ENCODE peak calls at places on chromosomes 3 and 15, in five cellular contexts. H is fibroblast of lung, J is IMR-90, U is adipocyte, A is neuronal stem cell. B is an unnamed sample. For H3K9me3, the result is how much of the 10 kb centered on the place peaks cover.

GRCh38 chr3:34882764-34883163 is 756.6 kb upstream of the ARPP21 start:
- DNase-seq in H (no peak), J (no peak), U (peak), A (no peak), B (no peak)

GRCh38 chr3:196994056-196994455 is 25.4 kb upstream of the PIGZ start:
- DNase-seq in H (no peak), J (no peak), U (no peak), A (no peak), B (no peak)

GRCh38 chr15:32643907-32644445 is 2.5 kb downstream of the SCG5 start:
- DNase-seq in H (no peak), J (peak), U (no peak), A (no peak), B (no peak)

GRCh38 chr3:61333562-61333961 is 82.3 kb upstream of the FHIT start:
- DNase-seq in H (peak), J (no peak), U (no peak), A (no peak), B (no peak)

GRCh38 chr3:175956964-175957363 is 1097.8 kb downstream of the NAALADL2 start:
- DNase-seq in H (peak), J (peak), U (peak), A (no peak), B (peak)

GRCh38 chr3:126542340-126543241 is 16.1 kb downstream of the C3orf22 start:
- DNase-seq in H (no peak), J (no peak), U (no peak), A (no peak), B (no peak)

GRCh38 chr3:100710355-100711198 is 1.3 kb downstream of the TFG start:
- DNase-seq in H (peak), J (peak), U (peak), A (peak), B (no peak)

GRCh38 chr3:78645628-78646310 is 1122.0 kb downstream of the ROBO1 start:
- DNase-seq in H (peak), J (peak), U (peak), A (peak), B (peak)

GRCh38 chr15:78085928-78086327 is 6.4 kb upstream of the SH2D7 start:
- DNase-seq in H (peak), J (peak), U (peak), A (no peak), B (no peak)

GRCh38 chr3:8773941-8774542 is 4.6 kb upstream of the OXTR start:
- DNase-seq in H (no peak), J (no peak), U (no peak), A (no peak), B (no peak)

GRCh38 chr3:12155833-12156232 is 2.9 kb downstream of the TIMP4 start:
- DNase-seq in H (peak), J (peak), U (peak), A (no peak), B (no peak)

GRCh38 chr3:172343979-172344378 is 104.3 kb downstream of the GHSR start:
- DNase-seq in H (no peak), J (no peak), U (no peak), A (no peak), B (no peak)

GRCh38 chr3:18423401-18424212 is 1.5 kb downstream of the SATB1 start:
- DNase-seq in H (peak), J (peak), U (peak), A (no peak), B (no peak)

GRCh38 chr15:43776101-43776717 is 557 bp downstream of the ELL3 start:
- DNase-seq in H (no peak), J (no peak), U (no peak), A (peak), B (no peak)

GRCh38 chr3:16695710-16696109 is 90.5 kb upstream of the DAZL start:
- DNase-seq in H (no peak), J (no peak), U (no peak), A (no peak), B (no peak)

GRCh38 chr3:111989061-111989678 is 9.6 kb upstream of the TAGLN3 start:
- DNase-seq in H (peak), J (peak), U (peak), A (no peak), B (no peak)

GRCh38 chr3:56724580-56725142 is 41.6 kb upstream of the TASOR start:
- DNase-seq in H (peak), J (no peak), U (no peak), A (no peak), B (no peak)

GRCh38 chr15:68829068-68829467 is 8.4 kb upstream of the ANP32A start:
- DNase-seq in H (no peak), J (no peak), U (no peak), A (no peak), B (no peak)

GRCh38 chr3:149352556-149352955 is 19.1 kb upstream of the TM4SF18 start:
- DNase-seq in H (peak), J (peak), U (peak), A (peak), B (peak)

GRCh38 chr3:140053011-140053702 is 118.2 kb downstream of the CLSTN2 start:
- DNase-seq in H (no peak), J (no peak), U (no peak), A (no peak), B (no peak)

GRCh38 chr3:19937459-19938362 is 3.7 kb upstream of the EFHB start:
- DNase-seq in H (peak), J (peak), U (no peak), A (no peak), B (no peak)

GRCh38 chr3:126476976-126477330 is 1.3 kb upstream of the ZXDC start:
- DNase-seq in H (no peak), J (no peak), U (no peak), A (no peak), B (no peak)

GRCh38 chr3:97353176-97353575 is 411.4 kb upstream of the ARL6 start:
- DNase-seq in H (no peak), J (no peak), U (no peak), A (no peak), B (no peak)

GRCh38 chr3:26630669-26631384 is 8.3 kb downstream of the LRRC3B start:
- DNase-seq in H (no peak), J (no peak), U (no peak), A (no peak), B (no peak)

DNA sequence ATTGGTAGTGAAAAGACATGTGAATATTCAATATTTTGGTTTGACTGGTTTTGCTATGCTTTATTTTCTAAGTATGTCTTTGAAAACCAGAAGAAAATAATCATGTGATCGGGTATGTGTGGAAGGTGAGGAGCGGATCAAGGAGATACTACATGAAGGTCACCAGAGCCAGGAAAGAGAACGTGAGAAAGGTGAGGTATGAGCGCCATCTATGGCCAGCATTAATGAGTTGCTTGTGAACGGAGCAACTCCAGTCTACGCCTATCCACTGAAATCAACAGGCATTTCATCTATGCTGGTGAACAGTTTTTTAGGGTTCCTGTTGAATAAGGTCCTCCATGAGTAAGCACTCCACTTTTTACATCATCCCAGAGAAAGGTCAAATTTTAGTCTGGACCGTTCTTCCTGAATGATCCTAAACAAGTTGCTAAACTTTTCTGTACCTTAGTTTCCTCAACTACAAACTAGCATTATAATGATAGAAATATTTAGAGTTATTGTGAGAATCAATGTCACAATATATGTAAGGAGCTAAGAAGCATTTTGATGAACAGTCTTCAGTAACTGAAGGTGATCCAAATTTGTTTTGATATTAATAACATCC is 1435.2 kb upstream of the CADM2 start:
- DNase-seq in H (peak), J (no peak), U (peak), A (peak), B (peak)
- H3K9me3 ChIP-seq in H (under half), J (under half), U (under half), A (under half), B (under half)

GRCh38 chr3:98930413-98930812 is 28.9 kb upstream of the DCBLD2 start:
- DNase-seq in H (no peak), J (no peak), U (no peak), A (no peak), B (no peak)
- H3K9ac ChIP-seq in H (no peak), J (no peak), U (no peak), A (no peak), B (no peak)

GRCh38 chr3:13976469-13976868 is 96.6 kb upstream of the WNT7A start:
- DNase-seq in H (no peak), J (no peak), U (no peak), A (no peak), B (no peak)
- H3K9me3 ChIP-seq in H (under half), J (under half), U (under half), A (under half), B (under half)

GRCh38 chr3:45794177-45794560 is 2.2 kb downstream of the SLC6A20 start:
- DNase-seq in H (no peak), J (no peak), U (no peak), A (no peak), B (no peak)
- H3K9ac ChIP-seq in H (no peak), J (no peak), U (no peak), A (no peak), B (no peak)

DNA sequence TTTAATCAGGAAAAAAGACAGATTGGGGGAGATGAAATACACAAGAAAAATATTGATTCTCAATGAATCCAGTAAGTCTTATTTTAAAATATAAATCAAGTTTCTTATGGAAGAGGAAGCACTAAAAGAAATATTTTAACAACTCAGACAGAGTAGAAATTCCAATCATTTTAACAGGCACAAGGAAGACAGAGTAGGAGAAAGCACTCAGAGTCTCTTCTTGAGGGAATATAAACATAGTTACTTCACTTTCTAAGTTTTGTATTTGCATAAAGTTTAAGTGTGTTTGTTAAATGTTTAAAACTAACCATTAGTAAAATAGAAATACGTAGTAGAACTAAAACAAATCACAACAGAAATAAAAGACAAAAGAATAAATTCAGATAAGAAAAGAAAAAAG is 24.5 kb upstream of the RTP4 start:
- DNase-seq in H (no peak), J (no peak), U (no peak), A (no peak), B (no peak)
- H3K9me3 ChIP-seq in H (under half), J (under half), U (under half), A (under half), B (under half)

GRCh38 chr3:137926991-137927390 is 83.0 kb upstream of the CLDN18 start:
- DNase-seq in H (no peak), J (no peak), U (no peak), A (no peak), B (no peak)

GRCh38 chr3:137925080-137925479 is 84.9 kb upstream of the CLDN18 start:
- DNase-seq in H (no peak), J (no peak), U (no peak), A (no peak), B (no peak)

DNA sequence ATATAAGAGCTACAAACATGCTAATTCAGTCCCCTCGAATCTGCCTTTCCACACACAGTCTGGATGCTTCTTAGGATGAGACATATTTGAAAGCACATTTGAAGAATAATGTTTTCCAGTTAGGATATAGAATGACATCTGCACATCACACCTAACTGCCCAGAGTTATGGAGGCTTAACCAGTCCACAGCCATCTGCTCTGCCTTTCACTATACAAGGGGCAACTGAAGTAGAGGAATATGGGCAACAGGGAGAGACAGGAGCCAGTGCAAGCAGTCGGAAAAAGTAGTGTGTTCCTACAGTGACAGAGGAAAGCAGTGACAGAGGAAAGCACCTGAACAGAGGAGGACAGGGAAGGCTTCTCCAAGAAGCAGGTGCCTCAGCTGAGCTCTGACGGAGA is 79.0 kb upstream of the CLDN18 start:
- DNase-seq in H (no peak), J (no peak), U (no peak), A (no peak), B (no peak)
- H3K9ac ChIP-seq in H (no peak), J (no peak), U (no peak), A (no peak), B (no peak)